ENCODE peak calls at places on chromosomes 16 and 17, in four cellular contexts. X is lower leg skin, C is heart right ventricle, Q is pancreas. A is an unnamed sample.
A peak's percentile ranks its signal among the peaks of the same experiment; 100 is the strongest.

GRCh38 chr17:8272421-8272820 is 16.0 kb upstream of the RANGRF start:
- DNase-seq in X (no peak), C (no peak), Q (no peak), A (no peak)

GRCh38 chr17:81120149-81120484 is 45.2 kb upstream of the PVALEF start:
- DNase-seq in X (no peak), C (no peak), Q (no peak), A (no peak)

GRCh38 chr16:11794991-11795886 is 1.8 kb downstream of the ZC3H7A start:
- DNase-seq in X (peak; percentile 78), C (no peak), Q (no peak), A (no peak)

GRCh38 chr17:2594657-2595085 is 1.2 kb downstream of the PAFAH1B1 start:
- DNase-seq in X (no peak), C (no peak), Q (no peak), A (no peak)

GRCh38 chr17:45775576-45776011 is 8.5 kb upstream of the CRHR1 start:
- DNase-seq in X (no peak), C (peak; percentile 60), Q (peak; percentile 96), A (no peak)

GRCh38 chr17:33366998-33367397 is 73.9 kb upstream of the ASIC2 start:
- DNase-seq in X (no peak), C (no peak), Q (no peak), A (no peak)

GRCh38 chr16:56346131-56346890 is 79.0 kb downstream of the AMFR start:
- DNase-seq in X (no peak), C (no peak), Q (no peak), A (no peak)

GRCh38 chr16:4324871-4325740 is 9.2 kb downstream of the GLIS2 start:
- DNase-seq in X (no peak), C (no peak), Q (no peak), A (no peak)

GRCh38 chr16:54059319-54059718 is 227.3 kb downstream of the IRX3 start:
- DNase-seq in X (no peak), C (no peak), Q (no peak), A (no peak)

GRCh38 chr17:28533091-28533670 is 19.2 kb downstream of the UNC119 start:
- DNase-seq in X (no peak), C (no peak), Q (no peak), A (no peak)

GRCh38 chr17:76274559-76274956 is 9.4 kb downstream of the UBALD2 start:
- DNase-seq in X (no peak), C (no peak), Q (no peak), A (no peak)

GRCh38 chr17:77615672-77616242 is 342.7 kb upstream of the TNRC6C start:
- DNase-seq in X (peak; percentile 56), C (no peak), Q (no peak), A (peak; percentile 16)

GRCh38 chr16:88069397-88070168 is 118.3 kb downstream of the BANP start:
- DNase-seq in X (no peak), C (no peak), Q (no peak), A (no peak)

GRCh38 chr17:79325707-79326106 is 251.1 kb downstream of the ENGASE start:
- DNase-seq in X (no peak), C (no peak), Q (no peak), A (peak; percentile 9)

GRCh38 chr16:17930280-17930679 is 406.3 kb downstream of the NPIPA8 start:
- DNase-seq in X (no peak), C (no peak), Q (no peak), A (no peak)

GRCh38 chr17:78224226-78225087 is 7.0 kb upstream of the TMEM235 start:
- DNase-seq in X (no peak), C (no peak), Q (no peak), A (no peak)

GRCh38 chr16:27199747-27200146 is 3.6 kb upstream of the KDM8 start:
- DNase-seq in X (no peak), C (no peak), Q (no peak), A (no peak)

GRCh38 chr17:39973496-39973895 is 7.1 kb upstream of the PSMD3 start:
- DNase-seq in X (no peak), C (no peak), Q (no peak), A (no peak)

DNA sequence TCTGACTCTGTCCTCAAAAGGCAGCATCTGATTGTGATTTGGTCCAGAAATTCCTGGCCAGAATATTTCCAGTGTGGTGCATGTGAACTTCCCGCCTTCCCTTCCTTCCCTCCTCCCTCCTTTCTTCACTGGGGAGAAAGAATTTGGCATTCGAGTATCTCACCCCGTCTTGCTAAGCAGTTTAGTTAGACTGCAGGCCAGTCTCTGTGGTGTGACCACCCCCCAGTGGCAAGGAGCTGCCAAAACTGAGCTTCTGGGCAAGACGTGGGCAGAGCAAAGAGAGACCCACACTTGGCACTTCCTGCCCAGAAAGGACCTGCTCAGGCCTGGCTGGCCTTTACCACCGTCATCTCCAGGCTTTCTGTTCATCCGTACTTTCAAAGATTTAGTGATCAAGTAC is 36.4 kb downstream of the SNX20 start:
- DNase-seq in X (no peak), C (no peak), Q (peak; percentile 36), A (peak; percentile 55)
- TF ChIP-seq CTCF in X (no peak), C (peak; percentile 47), Q (no peak), A (peak; percentile 45)

GRCh38 chr17:82267575-82268379 is 5.7 kb downstream of the CSNK1D start:
- DNase-seq in X (peak; percentile 98), C (peak; percentile 91), Q (peak; percentile 95), A (peak; percentile 94)
- H3K4me3 ChIP-seq in X (no peak overlapping the region), C (peak overlapping the region; percentile 16), Q (peak overlapping the region; percentile 23), A (peak overlapping the region; percentile 56)

DNA sequence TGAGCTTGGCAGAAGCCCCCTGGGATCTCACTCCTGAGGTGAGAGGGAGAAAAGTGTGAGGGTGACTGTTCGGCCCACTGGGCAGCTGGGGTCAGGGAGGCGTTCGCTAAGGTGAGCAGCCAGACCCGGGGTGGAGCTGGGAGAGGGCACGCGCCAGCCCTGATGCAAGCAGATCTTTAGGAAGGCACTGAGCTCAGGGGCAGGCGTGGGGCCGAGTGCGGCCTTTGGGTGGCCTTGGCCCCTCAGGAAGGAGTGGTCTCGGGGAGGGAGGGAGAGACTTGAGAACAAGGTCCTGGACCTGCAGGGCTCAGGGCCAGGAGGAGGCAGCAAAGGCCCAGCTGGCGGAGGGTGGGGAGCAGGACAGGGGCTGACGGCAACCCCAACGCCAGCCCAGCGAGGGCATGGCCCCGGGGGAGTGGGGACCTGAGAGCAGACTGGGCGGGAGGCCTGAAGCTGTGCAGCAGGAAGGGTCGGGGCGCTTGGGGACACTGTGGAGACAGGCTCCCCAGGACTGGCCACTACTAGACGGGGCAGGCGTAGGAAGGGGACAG is 14.5 kb upstream of the WDR45B start:
- DNase-seq in X (no peak), C (no peak), Q (no peak), A (no peak)
- TF ChIP-seq CTCF in X (no peak), C (no peak), Q (no peak), A (no peak)

GRCh38 chr16:30096862-30097563 is 1.0 kb upstream of the YPEL3 start:
- DNase-seq in X (no peak), C (no peak), Q (no peak), A (no peak)
- H3K4me3 ChIP-seq in X (no peak overlapping the region), C (peak overlapping the region; percentile 79), Q (peak overlapping the region; percentile 85), A (no peak overlapping the region)

GRCh38 chr17:10349403-10349802 is 23.4 kb downstream of the MYH13 start:
- DNase-seq in X (no peak), C (no peak), Q (no peak), A (no peak)
- TF ChIP-seq CTCF in X (no peak), C (no peak), Q (no peak), A (peak; percentile 2)

DNA sequence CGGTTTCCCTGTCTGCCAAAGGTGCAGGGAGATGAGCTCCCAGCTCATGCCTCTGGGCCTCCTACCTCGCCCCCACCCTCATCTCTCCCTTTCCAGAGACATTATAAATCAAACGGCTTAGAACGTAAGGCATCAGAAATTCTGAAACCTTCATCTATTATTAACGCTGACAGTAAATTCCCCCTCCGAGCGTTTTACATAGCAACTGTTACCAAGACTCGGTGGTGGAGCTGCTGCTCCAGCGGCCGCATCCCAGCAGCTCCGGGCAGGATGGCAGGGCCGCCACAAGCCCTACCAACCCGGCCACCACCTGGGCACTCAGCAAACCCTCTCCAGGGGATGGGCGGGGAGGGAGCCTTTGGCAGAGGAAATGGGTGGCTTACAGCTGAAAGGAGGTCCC is 76.7 kb downstream of the RAI1 start:
- DNase-seq in X (no peak), C (no peak), Q (no peak), A (no peak)
- H3K4me3 ChIP-seq in X (no peak overlapping the region), C (no peak overlapping the region), Q (no peak overlapping the region), A (no peak overlapping the region)